ENCODE peak calls at places on chromosomes 4 and X, in nine cellular contexts. One of them, this sample, is unnamed.

GRCh38 chr4:185662030-185662778 is 126.9 kb upstream of the PDLIM3 start:
- DNase-seq in kidney epithelial cell: no peak
- DNase-seq in sciatic nerve: no peak
- DNase-seq in CD8-positive, alpha-beta T cell: no peak
- DNase-seq in HFFc6: no peak
- DNase-seq in stimulated activated CD8-positive, alpha-beta memory T cell treated with anti-CD3 and anti-CD28 coated beads, Interleukin-15, amount 100 ng/mL, for 4 hours: no peak
- DNase-seq in Caki2: no peak
- DNase-seq in fibroblast of the aortic adventitia: no peak
- DNase-seq in effector memory CD4-positive, alpha-beta T cell: no peak
- DNase-seq in this sample: no peak

GRCh38 chr4:1200425-1201035 is 28.1 kb upstream of the SPON2 start:
- DNase-seq in kidney epithelial cell: peak; percentile 34
- DNase-seq in sciatic nerve: peak; percentile 71
- DNase-seq in CD8-positive, alpha-beta T cell: peak; percentile 61
- DNase-seq in HFFc6: peak; percentile 70
- DNase-seq in stimulated activated CD8-positive, alpha-beta memory T cell treated with anti-CD3 and anti-CD28 coated beads, Interleukin-15, amount 100 ng/mL, for 4 hours: no peak
- DNase-seq in Caki2: no peak
- DNase-seq in fibroblast of the aortic adventitia: peak; percentile 83
- DNase-seq in effector memory CD4-positive, alpha-beta T cell: no peak
- DNase-seq in this sample: no peak

GRCh38 chrX:135596495-135596894 is 76.0 kb downstream of the INTS6L start:
- DNase-seq in kidney epithelial cell: no peak
- DNase-seq in sciatic nerve: peak; percentile 61
- DNase-seq in CD8-positive, alpha-beta T cell: no peak
- DNase-seq in HFFc6: peak; percentile 4
- DNase-seq in stimulated activated CD8-positive, alpha-beta memory T cell treated with anti-CD3 and anti-CD28 coated beads, Interleukin-15, amount 100 ng/mL, for 4 hours: no peak
- DNase-seq in Caki2: no peak
- DNase-seq in fibroblast of the aortic adventitia: peak; percentile 42
- DNase-seq in effector memory CD4-positive, alpha-beta T cell: peak; percentile 17
- DNase-seq in this sample: no peak

GRCh38 chrX:44317196-44317595 is 26.3 kb downstream of the EFHC2 start:
- DNase-seq in kidney epithelial cell: no peak
- DNase-seq in sciatic nerve: no peak
- DNase-seq in CD8-positive, alpha-beta T cell: no peak
- DNase-seq in HFFc6: no peak
- DNase-seq in stimulated activated CD8-positive, alpha-beta memory T cell treated with anti-CD3 and anti-CD28 coated beads, Interleukin-15, amount 100 ng/mL, for 4 hours: no peak
- DNase-seq in Caki2: no peak
- DNase-seq in fibroblast of the aortic adventitia: no peak
- DNase-seq in effector memory CD4-positive, alpha-beta T cell: no peak
- DNase-seq in this sample: no peak

GRCh38 chrX:39504227-39504626 is 593.5 kb downstream of the BCOR start:
- DNase-seq in kidney epithelial cell: no peak
- DNase-seq in sciatic nerve: no peak
- DNase-seq in CD8-positive, alpha-beta T cell: no peak
- DNase-seq in HFFc6: no peak
- DNase-seq in stimulated activated CD8-positive, alpha-beta memory T cell treated with anti-CD3 and anti-CD28 coated beads, Interleukin-15, amount 100 ng/mL, for 4 hours: no peak
- DNase-seq in Caki2: no peak
- DNase-seq in fibroblast of the aortic adventitia: no peak
- DNase-seq in effector memory CD4-positive, alpha-beta T cell: no peak
- DNase-seq in this sample: no peak

GRCh38 chrX:124194209-124194608 is 138.3 kb upstream of the TEX13D start:
- DNase-seq in kidney epithelial cell: no peak
- DNase-seq in sciatic nerve: no peak
- DNase-seq in CD8-positive, alpha-beta T cell: no peak
- DNase-seq in HFFc6: no peak
- DNase-seq in stimulated activated CD8-positive, alpha-beta memory T cell treated with anti-CD3 and anti-CD28 coated beads, Interleukin-15, amount 100 ng/mL, for 4 hours: no peak
- DNase-seq in Caki2: no peak
- DNase-seq in fibroblast of the aortic adventitia: no peak
- DNase-seq in effector memory CD4-positive, alpha-beta T cell: no peak
- DNase-seq in this sample: no peak

GRCh38 chr4:113673450-113673849 is 88.1 kb downstream of the CAMK2D start:
- DNase-seq in kidney epithelial cell: no peak
- DNase-seq in sciatic nerve: no peak
- DNase-seq in CD8-positive, alpha-beta T cell: peak; percentile 26
- DNase-seq in HFFc6: peak; percentile 54
- DNase-seq in stimulated activated CD8-positive, alpha-beta memory T cell treated with anti-CD3 and anti-CD28 coated beads, Interleukin-15, amount 100 ng/mL, for 4 hours: peak; percentile 10
- DNase-seq in Caki2: peak; percentile 14
- DNase-seq in fibroblast of the aortic adventitia: no peak
- DNase-seq in effector memory CD4-positive, alpha-beta T cell: no peak
- DNase-seq in this sample: peak; percentile 5

GRCh38 chr4:41432889-41433288 is 105.1 kb upstream of the LIMCH1 start:
- DNase-seq in kidney epithelial cell: peak; percentile 80
- DNase-seq in sciatic nerve: no peak
- DNase-seq in CD8-positive, alpha-beta T cell: no peak
- DNase-seq in HFFc6: peak; percentile 35
- DNase-seq in stimulated activated CD8-positive, alpha-beta memory T cell treated with anti-CD3 and anti-CD28 coated beads, Interleukin-15, amount 100 ng/mL, for 4 hours: no peak
- DNase-seq in Caki2: peak; percentile 84
- DNase-seq in fibroblast of the aortic adventitia: peak; percentile 49
- DNase-seq in effector memory CD4-positive, alpha-beta T cell: no peak
- DNase-seq in this sample: no peak